ENCODE peak calls at places on chromosomes 3 and 15, in five cellular contexts. One of them, this sample, is unnamed.
A peak's percentile ranks its signal among the peaks of the same experiment; 100 is the strongest.

GRCh38 chr3:170320471-170321121 is 36.9 kb upstream of the SKIL start:
- DNase-seq in choroid plexus epithelial cell: peak; percentile 31
- DNase-seq in SK-N-SH: no peak
- DNase-seq in osteoblast: no peak
- DNase-seq in adipocyte: no peak
- DNase-seq in this sample: no peak

GRCh38 chr3:23796518-23796917 is 9.2 kb upstream of the UBE2E1 start:
- DNase-seq in SK-N-SH: no peak
- DNase-seq in choroid plexus epithelial cell: no peak
- DNase-seq in adipocyte: no peak
- DNase-seq in osteoblast: no peak
- DNase-seq in this sample: no peak

GRCh38 chr3:169535584-169535983 is 127.9 kb downstream of the MECOM start:
- DNase-seq in osteoblast: no peak
- DNase-seq in choroid plexus epithelial cell: no peak
- DNase-seq in adipocyte: no peak
- DNase-seq in SK-N-SH: no peak
- DNase-seq in this sample: no peak

GRCh38 chr15:45091161-45091560 is 22.8 kb downstream of the DUOX2 start:
- DNase-seq in osteoblast: peak; percentile 70
- DNase-seq in choroid plexus epithelial cell: peak; percentile 40
- DNase-seq in adipocyte: peak; percentile 24
- DNase-seq in SK-N-SH: no peak
- DNase-seq in this sample: peak; percentile 44

GRCh38 chr3:108590443-108590842 is 921 bp downstream of the DZIP3 start:
- DNase-seq in osteoblast: peak; percentile 53
- DNase-seq in SK-N-SH: peak; percentile 2
- DNase-seq in choroid plexus epithelial cell: peak; percentile 66
- DNase-seq in adipocyte: peak; percentile 13
- DNase-seq in this sample: no peak

GRCh38 chr3:141011511-141012262 is 39.5 kb upstream of the SPSB4 start:
- DNase-seq in adipocyte: peak; percentile 88
- DNase-seq in choroid plexus epithelial cell: peak; percentile 79
- DNase-seq in osteoblast: no peak
- DNase-seq in SK-N-SH: peak; percentile 79
- DNase-seq in this sample: peak; percentile 32

GRCh38 chr3:126927846-126928245 is 55.1 kb upstream of the PLXNA1 start:
- DNase-seq in SK-N-SH: peak; percentile 54
- DNase-seq in osteoblast: no peak
- DNase-seq in adipocyte: peak; percentile 16
- DNase-seq in choroid plexus epithelial cell: peak; percentile 54
- DNase-seq in this sample: no peak

GRCh38 chr15:56956538-56956937 is 38.1 kb downstream of the TCF12 start:
- DNase-seq in osteoblast: no peak
- DNase-seq in SK-N-SH: no peak
- DNase-seq in choroid plexus epithelial cell: no peak
- DNase-seq in adipocyte: no peak
- DNase-seq in this sample: no peak

GRCh38 chr3:64022451-64023186 is 675 bp downstream of the PSMD6 start:
- DNase-seq in SK-N-SH: peak; percentile 21
- DNase-seq in choroid plexus epithelial cell: peak; percentile 21
- DNase-seq in adipocyte: peak; percentile 52
- DNase-seq in osteoblast: peak; percentile 47
- DNase-seq in this sample: peak; percentile 14

GRCh38 chr3:108030915-108031425 is 59.9 kb downstream of the CD47 start:
- DNase-seq in adipocyte: no peak
- DNase-seq in osteoblast: no peak
- DNase-seq in SK-N-SH: no peak
- DNase-seq in choroid plexus epithelial cell: no peak
- DNase-seq in this sample: no peak

GRCh38 chr3:72375237-72376154 is 472.7 kb downstream of the SHQ1 start:
- DNase-seq in osteoblast: no peak
- DNase-seq in SK-N-SH: no peak
- DNase-seq in adipocyte: no peak
- DNase-seq in choroid plexus epithelial cell: no peak
- DNase-seq in this sample: no peak

GRCh38 chr3:27093771-27094170 is 275.4 kb downstream of the NEK10 start:
- DNase-seq in choroid plexus epithelial cell: peak; percentile 34
- DNase-seq in adipocyte: peak; percentile 47
- DNase-seq in SK-N-SH: no peak
- DNase-seq in osteoblast: no peak
- DNase-seq in this sample: peak; percentile 38

GRCh38 chr15:96272427-96272826 is 58.1 kb upstream of the NR2F2 start:
- DNase-seq in osteoblast: no peak
- DNase-seq in adipocyte: no peak
- DNase-seq in choroid plexus epithelial cell: no peak
- DNase-seq in SK-N-SH: no peak
- DNase-seq in this sample: no peak

GRCh38 chr3:72629191-72629611 is 219.0 kb downstream of the SHQ1 start:
- DNase-seq in adipocyte: no peak
- DNase-seq in osteoblast: no peak
- DNase-seq in choroid plexus epithelial cell: no peak
- DNase-seq in SK-N-SH: no peak
- DNase-seq in this sample: no peak

GRCh38 chr3:157226173-157226847 is 66.4 kb upstream of the CCNL1 start:
- DNase-seq in SK-N-SH: no peak
- DNase-seq in osteoblast: no peak
- DNase-seq in choroid plexus epithelial cell: peak; percentile 57
- DNase-seq in adipocyte: peak; percentile 72
- DNase-seq in this sample: peak; percentile 17

GRCh38 chr3:15983232-15983631 is 185.5 kb upstream of the ANKRD28 start:
- DNase-seq in SK-N-SH: peak; percentile 24
- DNase-seq in choroid plexus epithelial cell: peak; percentile 77
- DNase-seq in osteoblast: no peak
- DNase-seq in adipocyte: peak; percentile 90
- DNase-seq in this sample: peak; percentile 95

GRCh38 chr3:52456169-52456799 is 880 bp downstream of the NISCH start:
- DNase-seq in choroid plexus epithelial cell: peak; percentile 16
- DNase-seq in osteoblast: peak; percentile 94
- DNase-seq in adipocyte: peak; percentile 63
- DNase-seq in SK-N-SH: peak; percentile 71
- DNase-seq in this sample: peak; percentile 32

GRCh38 chr15:101121511-101122090 is 130.2 kb downstream of the CHSY1 start:
- DNase-seq in SK-N-SH: peak; percentile 91
- DNase-seq in osteoblast: peak; percentile 89
- DNase-seq in adipocyte: peak; percentile 66
- DNase-seq in choroid plexus epithelial cell: peak; percentile 76
- DNase-seq in this sample: peak; percentile 52

GRCh38 chr3:32403663-32404062 is 12.0 kb downstream of the CMTM7 start:
- DNase-seq in adipocyte: no peak
- DNase-seq in choroid plexus epithelial cell: no peak
- DNase-seq in SK-N-SH: no peak
- DNase-seq in osteoblast: no peak
- DNase-seq in this sample: no peak

GRCh38 chr15:47750030-47750739 is 32.9 kb downstream of the SEMA6D start:
- DNase-seq in osteoblast: peak; percentile 88
- DNase-seq in adipocyte: peak; percentile 53
- DNase-seq in choroid plexus epithelial cell: peak; percentile 85
- DNase-seq in SK-N-SH: no peak
- DNase-seq in this sample: peak; percentile 49

GRCh38 chr15:89042387-89042786 is 45.9 kb upstream of the ABHD2 start:
- DNase-seq in choroid plexus epithelial cell: no peak
- DNase-seq in adipocyte: no peak
- DNase-seq in SK-N-SH: no peak
- DNase-seq in osteoblast: no peak
- DNase-seq in this sample: no peak

GRCh38 chr3:75655501-75655904 is 8.6 kb upstream of the FRG2C start:
- DNase-seq in choroid plexus epithelial cell: no peak
- DNase-seq in adipocyte: no peak
- DNase-seq in osteoblast: no peak
- DNase-seq in SK-N-SH: no peak
- DNase-seq in this sample: no peak

GRCh38 chr15:100016632-100017031 is 283.4 kb upstream of the LYSMD4 start:
- DNase-seq in adipocyte: no peak
- DNase-seq in choroid plexus epithelial cell: no peak
- DNase-seq in osteoblast: no peak
- DNase-seq in SK-N-SH: no peak
- DNase-seq in this sample: no peak

GRCh38 chr15:58556028-58556361 is 124.2 kb downstream of the LIPC start:
- DNase-seq in SK-N-SH: no peak
- DNase-seq in osteoblast: no peak
- DNase-seq in adipocyte: no peak
- DNase-seq in choroid plexus epithelial cell: no peak
- DNase-seq in this sample: no peak

GRCh38 chr3:111269782-111270181 is 198.2 kb downstream of the NECTIN3 start:
- DNase-seq in adipocyte: no peak
- DNase-seq in SK-N-SH: no peak
- DNase-seq in osteoblast: no peak
- DNase-seq in choroid plexus epithelial cell: no peak
- DNase-seq in this sample: no peak

GRCh38 chr15:60010467-60011257 is 6.6 kb downstream of the FOXB1 start:
- DNase-seq in choroid plexus epithelial cell: no peak
- DNase-seq in adipocyte: no peak
- DNase-seq in SK-N-SH: no peak
- DNase-seq in osteoblast: no peak
- DNase-seq in this sample: no peak

GRCh38 chr15:58734859-58735258 is 14.6 kb downstream of the ADAM10 start:
- DNase-seq in choroid plexus epithelial cell: peak; percentile 43
- DNase-seq in adipocyte: no peak
- DNase-seq in osteoblast: no peak
- DNase-seq in SK-N-SH: no peak
- DNase-seq in this sample: no peak

GRCh38 chr15:78065973-78066946 is 11.3 kb downstream of the TBC1D2B start:
- DNase-seq in choroid plexus epithelial cell: peak; percentile 54
- DNase-seq in adipocyte: no peak
- DNase-seq in osteoblast: no peak
- DNase-seq in SK-N-SH: no peak
- DNase-seq in this sample: no peak

GRCh38 chr3:73727117-73727802 is 102.5 kb upstream of the PDZRN3 start:
- DNase-seq in osteoblast: peak; percentile 30
- DNase-seq in adipocyte: peak; percentile 96
- DNase-seq in choroid plexus epithelial cell: peak; percentile 98
- DNase-seq in SK-N-SH: no peak
- DNase-seq in this sample: peak; percentile 98

GRCh38 chr15:80203361-80203885 is 48.6 kb downstream of the CTXND1 start:
- DNase-seq in adipocyte: no peak
- DNase-seq in SK-N-SH: no peak
- DNase-seq in choroid plexus epithelial cell: no peak
- DNase-seq in osteoblast: no peak
- DNase-seq in this sample: no peak

GRCh38 chr3:24311881-24312280 is 182.8 kb downstream of the THRB start:
- DNase-seq in choroid plexus epithelial cell: no peak
- DNase-seq in adipocyte: no peak
- DNase-seq in osteoblast: no peak
- DNase-seq in SK-N-SH: no peak
- DNase-seq in this sample: peak; percentile 21

This sample was measured in fibroblast of gingiva.